ENCODE peak calls at places on chromosomes 4 and X, in ten cellular contexts. N is uterus, M is lower lobe of right lung, F is left ventricle myocardium inferior, T is right atrium auricular region, G is GM23338, P is breast epithelium, Y is tibial artery, R is Karpas-422, C is endodermal cell. K is an unnamed sample.

GRCh38 chr4:947491-947971 is 15.3 kb downstream of the TMEM175 start:
- DNase-seq in N (no peak), M (no peak), F (no peak), T (no peak), G (no peak), P (no peak), Y (peak; percentile 53), R (no peak), C (peak; percentile 40), K (no peak)

GRCh38 chr4:90845777-90846176 is 718.6 kb downstream of the CCSER1 start:
- DNase-seq in N (no peak), M (no peak), F (no peak), T (no peak), G (no peak), P (no peak), Y (no peak), R (no peak), C (no peak), K (no peak)

GRCh38 chr4:65050786-65051185 is 619.5 kb downstream of the EPHA5 start:
- DNase-seq in N (no peak), M (no peak), F (no peak), T (no peak), G (no peak), P (no peak), Y (no peak), R (no peak), C (no peak), K (no peak)

GRCh38 chr4:571838-572572 is 4.1 kb downstream of the TMEM271 start:
- DNase-seq in N (no peak), M (no peak), F (no peak), T (no peak), G (no peak), P (no peak), Y (no peak), R (no peak), C (no peak), K (no peak)

GRCh38 chrX:10531927-10532326 is 88.5 kb downstream of the MID1 start:
- DNase-seq in N (no peak), M (no peak), F (no peak), T (no peak), G (no peak), P (no peak), Y (no peak), R (no peak), C (no peak), K (no peak)

GRCh38 chrX:76148011-76148665 is 24.7 kb upstream of the PBDC1 start:
- DNase-seq in N (peak; percentile 22), M (no peak), F (no peak), T (no peak), G (no peak), P (no peak), Y (no peak), R (peak; percentile 63), C (peak; percentile 44), K (no peak)

GRCh38 chrX:77076896-77077295 is 370.3 kb upstream of the FGF16 start:
- DNase-seq in N (no peak), M (no peak), F (no peak), T (no peak), G (no peak), P (no peak), Y (no peak), R (no peak), C (no peak), K (no peak)

GRCh38 chr4:89640620-89641366 is 196.2 kb downstream of the SNCA start:
- DNase-seq in N (peak; percentile 19), M (peak; percentile 45), F (peak; percentile 22), T (no peak), G (peak; percentile 96), P (no peak), Y (no peak), R (peak; percentile 62), C (peak; percentile 95), K (no peak)

GRCh38 chr4:25928320-25928955 is 14.4 kb downstream of the SMIM20 start:
- DNase-seq in N (no peak), M (no peak), F (no peak), T (no peak), G (no peak), P (no peak), Y (no peak), R (no peak), C (no peak), K (no peak)

GRCh38 chr4:165537028-165537648 is 158.3 kb downstream of the CPE start:
- DNase-seq in N (no peak), M (no peak), F (no peak), T (no peak), G (peak; percentile 66), P (no peak), Y (no peak), R (peak; percentile 79), C (no peak), K (no peak)

GRCh38 chr4:148239406-148239805 is 202.8 kb downstream of the NR3C2 start:
- DNase-seq in N (no peak), M (no peak), F (no peak), T (no peak), G (no peak), P (no peak), Y (no peak), R (peak; percentile 46), C (no peak), K (no peak)

GRCh38 chrX:96722793-96723192 is 38.2 kb downstream of the DIAPH2 start:
- DNase-seq in N (no peak), M (no peak), F (no peak), T (no peak), G (no peak), P (no peak), Y (no peak), R (no peak), C (no peak), K (no peak)

GRCh38 chr4:20356565-20356964 is 104.9 kb downstream of the SLIT2 start:
- DNase-seq in N (no peak), M (no peak), F (no peak), T (no peak), G (no peak), P (no peak), Y (no peak), R (no peak), C (no peak), K (no peak)

DNA sequence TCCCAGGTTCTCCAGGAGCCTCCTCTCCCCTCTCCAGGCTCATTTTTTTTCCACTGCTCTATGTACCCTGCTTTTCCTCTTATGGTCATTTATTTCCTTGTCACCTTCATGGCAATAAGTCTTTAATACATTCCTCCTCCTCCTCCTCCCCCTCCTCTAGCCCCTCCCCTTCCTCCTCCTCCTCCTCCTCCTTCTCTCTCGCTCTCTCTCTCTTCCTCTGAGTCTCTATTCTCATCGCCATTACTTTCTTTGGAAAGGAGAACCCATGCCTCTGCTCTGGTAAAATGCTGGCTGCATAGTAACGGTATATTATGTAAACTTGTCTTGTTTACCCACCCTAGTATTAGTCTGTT is 35.7 kb downstream of the ARHGAP24 start:
- DNase-seq in N (no peak), M (no peak), F (no peak), T (no peak), G (no peak), P (no peak), Y (no peak), R (no peak), C (no peak), K (no peak)
- H3K4me3 ChIP-seq in N (no peak overlapping the region), M (no peak overlapping the region), F (no peak overlapping the region), T (no peak overlapping the region), G (no peak overlapping the region), P (no peak overlapping the region), Y (no peak overlapping the region), R (no peak overlapping the region), C (no peak overlapping the region), K (no peak overlapping the region)

GRCh38 chr4:38924266-38924827 is 56.7 kb downstream of the FAM114A1 start:
- DNase-seq in N (no peak), M (no peak), F (no peak), T (no peak), G (no peak), P (no peak), Y (no peak), R (no peak), C (no peak), K (no peak)
- H3K4me1 ChIP-seq in N (no peaks in the 10 kb centered on the region), M (no peaks in the 10 kb centered on the region), F (peaks cover 11% of the 10 kb centered on the region), T (no peaks in the 10 kb centered on the region), G (peaks cover 4% of the 10 kb centered on the region), P (no peaks in the 10 kb centered on the region), Y (no peaks in the 10 kb centered on the region), R (no peaks in the 10 kb centered on the region), C (no peaks in the 10 kb centered on the region), K (peaks cover 5% of the 10 kb centered on the region)

DNA sequence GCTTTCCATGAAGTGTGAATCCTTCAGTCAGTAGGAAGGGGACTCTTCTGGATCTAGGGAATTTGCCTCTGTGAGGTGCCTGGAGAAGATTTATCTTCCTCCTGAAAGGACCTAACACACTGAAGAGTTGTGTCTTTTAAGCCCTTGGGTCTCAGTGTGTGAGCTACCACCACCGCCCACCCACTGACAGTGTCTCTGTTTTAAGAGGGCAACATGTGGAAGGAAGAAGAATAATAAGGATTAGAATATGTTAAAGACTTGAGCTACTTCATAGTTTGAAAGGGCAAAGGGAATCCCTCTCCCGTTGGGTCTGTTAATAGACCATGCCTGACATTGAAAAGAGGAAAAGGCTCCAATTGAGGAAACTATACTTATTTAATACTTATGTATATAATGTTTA is 64.3 kb upstream of the TLR2 start:
- DNase-seq in N (no peak), M (no peak), F (no peak), T (no peak), G (no peak), P (no peak), Y (no peak), R (no peak), C (no peak), K (no peak)
- H3K36me3 ChIP-seq in N (no peaks in the 10 kb centered on the region), M (peaks cover 72% of the 10 kb centered on the region), F (peaks cover 70% of the 10 kb centered on the region), T (peaks cover 59% of the 10 kb centered on the region), G (peaks cover 8% of the 10 kb centered on the region), P (no peaks in the 10 kb centered on the region), Y (peaks cover 35% of the 10 kb centered on the region), R (peaks cover 23% of the 10 kb centered on the region), C (peaks cover 5% of the 10 kb centered on the region), K (peaks cover 96% of the 10 kb centered on the region)

DNA sequence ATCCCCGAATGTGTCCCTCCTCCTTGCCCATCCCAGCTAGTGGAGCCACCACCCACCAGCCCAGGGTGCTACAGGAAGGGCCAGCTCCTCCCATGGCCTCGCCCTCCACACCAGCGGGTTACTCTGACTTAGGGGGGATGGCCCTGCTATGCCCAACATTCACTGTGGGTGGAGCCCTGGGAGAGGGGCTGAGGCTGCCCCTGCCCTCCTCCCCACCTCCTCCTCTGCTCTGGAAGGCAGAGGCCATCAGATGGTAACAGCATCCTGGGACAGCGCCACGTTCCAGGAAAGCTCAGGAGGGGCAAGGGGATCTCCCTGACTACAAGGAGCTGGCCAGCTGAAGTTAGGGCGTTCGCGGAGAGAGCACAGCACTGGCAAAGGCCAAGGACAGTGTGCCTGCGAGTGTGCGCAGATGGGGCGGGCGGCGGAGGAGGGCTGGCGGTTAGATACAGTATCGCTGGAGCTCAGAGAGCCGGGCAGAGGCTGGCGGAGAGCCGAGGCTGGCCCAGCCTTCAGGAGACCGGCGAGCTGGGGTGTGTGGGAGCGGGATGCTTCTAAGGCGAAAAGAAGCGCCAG is 1.5 kb downstream of the JAKMIP1 start:
- DNase-seq in N (no peak), M (no peak), F (no peak), T (no peak), G (peak; percentile 83), P (no peak), Y (peak; percentile 38), R (no peak), C (peak; percentile 94), K (no peak)
- H3K4me3 ChIP-seq in N (no peak overlapping the region), M (peak overlapping the region; percentile 64), F (peak overlapping the region; percentile 67), T (no peak overlapping the region), G (peak overlapping the region; percentile 79), P (no peak overlapping the region), Y (peak overlapping the region; percentile 57), R (no peak overlapping the region), C (peak overlapping the region; percentile 80), K (peak overlapping the region; percentile 34)